ENCODE peak calls at places on chromosome 19, in eight cellular contexts. O is neural progenitor cell, H is fibroblast of lung, V is left lung, G is ascending aorta, W is IMR-90, U is adrenal gland, I is astrocyte. N is an unnamed sample.

GRCh38 chr19:48455908-48456562 is 661 bp downstream of the KCNJ14 start:
- DNase-seq in O (no peak), H (no peak), V (no peak), G (no peak), W (no peak), U (no peak), I (no peak), N (no peak)

GRCh38 chr19:10402441-10403038 is 802 bp downstream of the CDC37 start:
- DNase-seq in O (peak), H (peak), V (peak), G (no peak), W (no peak), U (peak), I (no peak), N (no peak)

GRCh38 chr19:31668916-31669315 is 319.7 kb upstream of the TSHZ3 start:
- DNase-seq in O (no peak), H (peak), V (no peak), G (no peak), W (peak), U (no peak), I (peak), N (no peak)

GRCh38 chr19:34555447-34555846 is 73.9 kb downstream of the WTIP start:
- DNase-seq in O (peak), H (no peak), V (no peak), G (no peak), W (no peak), U (no peak), I (no peak), N (no peak)

GRCh38 chr19:49664171-49665070 is 1.2 kb downstream of the IRF3 start:
- DNase-seq in O (peak), H (peak), V (peak), G (no peak), W (peak), U (peak), I (peak), N (peak)

GRCh38 chr19:11324079-11324661 is 15.3 kb downstream of the RAB3D start:
- DNase-seq in O (no peak), H (peak), V (peak), G (peak), W (peak), U (peak), I (peak), N (no peak)

GRCh38 chr19:33430674-33431277 is 57.3 kb downstream of the CEBPG start:
- DNase-seq in O (peak), H (peak), V (peak), G (no peak), W (peak), U (peak), I (peak), N (no peak)

GRCh38 chr19:17544418-17544817 is 11.0 kb upstream of the COLGALT1 start:
- DNase-seq in O (no peak), H (no peak), V (no peak), G (no peak), W (no peak), U (no peak), I (no peak), N (no peak)

GRCh38 chr19:57778358-57778757 is 8.9 kb downstream of the ZNF586 start:
- DNase-seq in O (no peak), H (no peak), V (no peak), G (no peak), W (no peak), U (no peak), I (no peak), N (no peak)

GRCh38 chr19:15563325-15563794 is 51.7 kb upstream of the CYP4F8 start:
- DNase-seq in O (no peak), H (no peak), V (peak), G (no peak), W (no peak), U (peak), I (no peak), N (no peak)

GRCh38 chr19:35793381-35794165 is 18.2 kb downstream of the ARHGAP33 start:
- DNase-seq in O (no peak), H (no peak), V (no peak), G (no peak), W (no peak), U (no peak), I (no peak), N (no peak)

GRCh38 chr19:48495391-48495790 is 16.2 kb downstream of the LMTK3 start:
- DNase-seq in O (no peak), H (no peak), V (no peak), G (no peak), W (no peak), U (no peak), I (no peak), N (no peak)

GRCh38 chr19:7869910-7870511 is 4.2 kb downstream of the PRR36 start:
- DNase-seq in O (peak), H (no peak), V (no peak), G (no peak), W (peak), U (peak), I (no peak), N (no peak)

GRCh38 chr19:4052993-4053422 is 13.7 kb downstream of the ZBTB7A start:
- DNase-seq in O (no peak), H (no peak), V (no peak), G (no peak), W (no peak), U (peak), I (no peak), N (no peak)

GRCh38 chr19:40617961-40618360 is 16.8 kb downstream of the LTBP4 start:
- DNase-seq in O (no peak), H (no peak), V (no peak), G (no peak), W (no peak), U (no peak), I (no peak), N (no peak)

GRCh38 chr19:4764290-4764660 is 27.3 kb upstream of the FEM1A start:
- DNase-seq in O (peak), H (no peak), V (no peak), G (no peak), W (no peak), U (no peak), I (no peak), N (no peak)

GRCh38 chr19:56765107-56765506 is 75.4 kb downstream of the PEG3 start:
- DNase-seq in O (no peak), H (no peak), V (peak), G (no peak), W (no peak), U (peak), I (no peak), N (no peak)

GRCh38 chr19:4650159-4650558 is 10.8 kb downstream of the TNFAIP8L1 start:
- DNase-seq in O (no peak), H (no peak), V (no peak), G (no peak), W (no peak), U (no peak), I (no peak), N (no peak)

GRCh38 chr19:35090160-35090794 is 25.3 kb upstream of the FXYD3 start:
- DNase-seq in O (peak), H (peak), V (no peak), G (no peak), W (peak), U (peak), I (peak), N (no peak)

GRCh38 chr19:49801401-49801888 is 11.6 kb downstream of the FUZ start:
- DNase-seq in O (no peak), H (no peak), V (no peak), G (no peak), W (no peak), U (peak), I (no peak), N (no peak)

GRCh38 chr19:35509018-35509652 is 4.3 kb downstream of the DMKN start:
- DNase-seq in O (peak), H (no peak), V (peak), G (no peak), W (no peak), U (no peak), I (no peak), N (no peak)

GRCh38 chr19:56838930-56839664 is 1.4 kb downstream of the PEG3 start:
- DNase-seq in O (no peak), H (peak), V (peak), G (peak), W (no peak), U (peak), I (peak), N (peak)

GRCh38 chr19:21699197-21699596 is 68.2 kb downstream of the ZNF100 start:
- DNase-seq in O (no peak), H (no peak), V (no peak), G (no peak), W (no peak), U (no peak), I (no peak), N (no peak)

GRCh38 chr19:56312787-56313343 is 1.8 kb downstream of the ZSCAN5A start:
- DNase-seq in O (no peak), H (no peak), V (no peak), G (no peak), W (no peak), U (no peak), I (no peak), N (no peak)

DNA sequence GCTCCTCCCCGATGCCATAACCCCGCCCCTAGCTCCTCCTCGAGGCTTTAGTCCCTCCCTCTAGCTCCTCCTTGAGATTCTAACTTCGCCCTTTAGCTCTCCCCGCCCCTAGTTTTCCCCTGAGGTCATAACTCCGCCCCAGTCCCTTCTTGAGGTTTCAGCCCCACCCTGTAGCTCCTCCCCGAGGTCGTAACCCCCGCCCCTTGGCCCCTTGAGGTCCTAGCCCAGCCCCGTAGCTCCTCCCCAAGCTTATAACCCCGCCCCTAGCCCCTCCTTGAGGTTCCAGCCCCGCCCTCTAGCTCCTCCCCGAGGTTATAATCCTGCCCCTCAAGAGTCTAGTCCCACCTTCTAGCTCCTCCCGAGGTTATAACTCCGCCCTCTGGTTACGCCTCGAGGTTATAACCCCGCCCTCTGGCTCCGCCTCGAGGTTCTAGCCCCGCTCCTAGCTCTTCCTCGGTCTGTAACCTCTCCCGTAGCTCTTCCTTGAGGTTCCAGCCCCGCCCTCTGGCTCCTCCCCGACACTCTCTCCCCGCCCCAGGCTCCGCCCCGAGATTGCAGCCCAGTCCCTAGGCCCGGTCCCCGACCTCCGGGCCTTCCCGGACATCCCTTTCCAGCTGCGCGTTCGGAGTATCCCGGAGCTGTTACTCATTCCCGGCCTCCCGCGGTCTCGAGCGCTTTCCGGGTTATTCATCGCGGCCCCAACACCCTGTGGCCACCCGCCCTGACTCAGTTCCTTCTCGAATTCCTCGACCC is 1.4 kb downstream of the PLAUR start:
- DNase-seq in O (peak), H (peak), V (peak), G (peak), W (peak), U (peak), I (peak), N (peak)
- H3K27ac ChIP-seq in O (no peak), H (peak), V (peak), G (peak), W (peak), U (peak), I (peak), N (peak)

DNA sequence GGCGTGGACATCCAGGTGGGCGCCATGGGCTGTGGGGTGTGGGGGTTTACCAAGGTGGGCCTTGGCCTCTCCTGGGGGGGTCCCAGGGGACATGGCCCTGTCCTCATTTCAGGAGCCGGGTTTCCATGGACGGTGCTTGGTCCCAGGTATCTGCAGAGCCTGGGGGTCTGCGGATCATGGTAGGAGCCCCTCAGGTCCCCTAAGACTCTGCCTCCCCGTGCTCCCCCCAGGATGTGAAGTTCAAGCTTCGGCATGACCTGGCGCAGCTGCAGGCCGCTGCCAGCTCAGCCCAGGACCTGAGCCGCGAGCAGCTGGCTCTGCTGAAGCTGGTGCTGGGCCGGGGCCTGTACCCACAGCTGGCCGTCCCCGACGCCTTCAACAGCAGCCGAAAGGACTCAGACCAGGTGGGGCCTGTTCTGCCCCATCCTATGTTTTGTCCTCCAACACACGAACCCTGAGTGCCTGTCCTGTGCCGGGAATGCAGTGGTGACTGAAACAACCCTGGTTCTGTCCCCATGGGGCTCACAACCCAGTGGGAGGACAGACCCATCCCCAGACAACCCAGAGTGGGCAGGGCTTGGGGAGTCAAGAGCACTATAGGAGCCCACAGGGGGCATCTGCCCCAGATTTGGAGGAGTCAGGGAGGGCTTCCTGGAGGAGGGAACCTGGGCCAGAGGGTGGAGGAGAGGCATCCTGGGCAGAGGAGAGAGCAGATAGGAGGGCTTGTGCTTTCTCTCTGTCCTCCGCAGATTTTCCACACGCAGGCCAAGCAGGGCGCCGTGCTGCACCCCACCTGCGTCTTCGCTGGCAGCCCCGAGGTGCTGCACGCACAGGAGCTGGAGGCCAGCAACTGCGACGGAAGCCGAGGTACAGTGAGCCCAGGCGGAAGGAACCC is 26.8 kb downstream of the DHX34 start:
- DNase-seq in O (no peak), H (no peak), V (no peak), G (no peak), W (no peak), U (no peak), I (no peak), N (no peak)
- TF ChIP-seq CTCF in O (no peak), H (no peak), V (no peak), G (no peak), W (no peak), U (no peak), I (no peak), N (no peak)

GRCh38 chr19:51727349-51727880 is 3.6 kb upstream of the HAS1 start:
- DNase-seq in O (no peak), H (peak), V (no peak), G (no peak), W (no peak), U (no peak), I (no peak), N (no peak)
- H3K27ac ChIP-seq in O (no peak), H (no peak), V (no peak), G (no peak), W (no peak), U (no peak), I (no peak), N (no peak)

DNA sequence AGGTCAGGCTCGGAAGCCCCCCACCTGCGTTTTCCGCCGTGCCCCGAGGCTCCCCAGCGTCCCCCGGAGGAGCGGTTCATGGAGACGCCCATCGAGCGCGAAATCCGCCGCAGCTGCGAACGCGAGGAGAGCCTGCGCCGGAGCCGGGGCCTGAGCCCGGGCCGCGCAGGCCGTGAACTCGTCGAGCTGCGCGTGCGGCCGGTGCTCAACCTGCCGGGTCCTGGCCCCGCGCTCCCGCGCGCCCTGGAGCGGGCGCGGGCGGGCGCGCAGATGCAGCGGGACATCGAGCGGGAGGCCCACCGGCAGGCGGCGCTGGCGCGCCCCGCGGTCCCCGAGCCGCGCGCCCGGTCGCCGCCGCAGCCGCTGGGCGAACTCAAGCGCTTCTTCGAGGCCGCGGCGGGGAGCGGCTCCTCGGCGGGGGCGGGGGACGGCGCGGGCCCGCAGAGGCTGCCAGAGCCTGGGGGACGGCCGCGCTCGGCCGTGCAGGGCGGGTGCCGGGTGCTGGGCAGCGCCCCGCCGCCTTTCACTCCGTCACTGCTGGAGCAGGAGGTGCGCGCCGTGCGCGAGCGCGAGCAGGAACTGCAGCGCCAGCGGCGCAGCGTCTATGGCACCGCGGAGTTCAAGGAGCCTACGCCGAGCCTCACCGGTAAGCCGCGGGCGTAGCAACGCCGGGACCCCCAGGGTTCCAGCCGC is 792 bp downstream of the MISP3 start:
- DNase-seq in O (peak), H (peak), V (peak), G (no peak), W (peak), U (peak), I (peak), N (no peak)
- TF ChIP-seq CTCF in O (peak), H (peak), V (no peak), G (peak), W (peak), U (peak), I (peak), N (peak)

GRCh38 chr19:2229103-2230028 is 6.8 kb downstream of the PLEKHJ1 start:
- DNase-seq in O (no peak), H (no peak), V (no peak), G (no peak), W (no peak), U (no peak), I (no peak), N (no peak)
- H3K27ac ChIP-seq in O (no peak), H (no peak), V (no peak), G (no peak), W (no peak), U (no peak), I (no peak), N (no peak)

DNA sequence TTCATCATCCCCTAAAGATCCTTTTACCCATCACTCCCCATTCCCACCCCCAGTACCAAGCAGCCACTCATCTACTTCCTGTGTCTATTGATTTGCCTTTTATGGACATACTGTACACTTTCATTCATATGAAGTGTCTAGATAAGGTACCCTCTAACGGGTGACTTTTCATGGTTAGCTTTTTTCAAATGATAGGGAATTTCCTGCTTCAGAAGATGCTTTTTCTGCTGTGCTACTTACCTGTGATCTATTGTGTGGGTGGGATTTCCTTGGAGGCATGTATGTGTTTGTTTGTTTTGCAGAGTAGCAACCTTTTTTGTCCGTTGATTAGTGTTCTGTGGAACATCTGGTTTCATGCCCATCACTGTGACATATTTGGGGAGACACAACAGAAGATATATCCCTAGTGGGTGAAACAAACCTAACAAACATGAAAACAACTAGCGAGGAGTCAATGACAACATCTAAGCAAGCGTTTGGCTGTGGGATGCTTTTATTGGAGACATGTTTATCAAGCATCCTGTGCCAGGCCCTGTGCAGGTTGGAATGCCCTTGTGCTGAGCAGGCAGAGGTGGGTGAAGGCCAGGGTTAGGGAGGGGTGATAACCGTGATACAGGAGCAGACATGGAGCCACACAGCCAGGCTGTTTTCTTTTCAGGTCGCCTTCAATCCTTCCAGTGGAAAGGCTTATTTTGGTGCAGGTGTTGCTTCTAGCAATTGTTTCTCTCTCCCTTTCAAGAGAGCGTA is 17.6 kb downstream of the SPINT2 start:
- DNase-seq in O (no peak), H (no peak), V (no peak), G (no peak), W (no peak), U (no peak), I (no peak), N (no peak)
- TF ChIP-seq CTCF in O (no peak), H (no peak), V (no peak), G (no peak), W (no peak), U (no peak), I (no peak), N (no peak)

DNA sequence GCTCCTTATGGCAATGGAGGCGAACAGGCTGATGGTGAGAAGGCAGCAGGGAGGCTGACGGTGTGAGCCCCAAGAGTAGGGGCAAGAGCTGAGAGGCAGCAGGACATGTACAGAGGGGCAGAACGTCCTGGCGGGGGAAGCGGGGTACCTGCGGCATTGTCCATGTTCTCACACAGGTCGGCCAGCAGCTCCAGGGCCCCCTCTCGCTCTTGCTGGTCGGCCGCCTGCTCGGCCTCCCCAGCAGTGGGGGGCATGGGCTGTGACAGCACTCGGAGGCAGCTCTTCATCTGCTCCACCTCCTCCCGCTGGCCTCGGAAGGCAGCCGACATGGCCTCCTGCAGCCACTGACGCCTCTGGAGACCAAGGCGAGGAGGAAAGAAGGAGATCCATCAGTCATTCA is 2.4 kb downstream of the HSPBP1 start:
- DNase-seq in O (no peak), H (no peak), V (no peak), G (no peak), W (no peak), U (no peak), I (no peak), N (no peak)
- H3K27ac ChIP-seq in O (no peak), H (no peak), V (no peak), G (no peak), W (no peak), U (no peak), I (no peak), N (no peak)

DNA sequence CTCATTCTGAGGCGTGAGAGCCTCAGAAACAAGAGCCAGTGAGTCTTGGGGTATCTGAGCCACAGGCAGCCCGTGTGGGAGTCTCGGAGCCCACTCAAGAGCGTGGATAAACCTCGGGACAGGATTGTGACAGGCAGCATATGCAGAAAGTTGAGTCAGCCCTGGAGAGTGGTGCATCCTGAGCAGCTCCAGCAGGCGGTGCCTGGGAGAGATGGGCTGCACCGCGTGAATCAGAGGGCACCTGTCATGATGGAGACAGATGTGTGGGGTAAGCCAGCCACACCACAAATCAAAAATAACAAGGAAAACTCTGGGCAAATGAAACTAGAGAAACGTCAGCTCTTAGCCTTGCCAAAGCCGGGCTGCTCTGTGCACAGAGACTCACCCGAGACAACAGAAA is 30.0 kb upstream of the POP4 start:
- DNase-seq in O (no peak), H (peak), V (no peak), G (no peak), W (peak), U (no peak), I (no peak), N (no peak)
- TF ChIP-seq CTCF in O (no peak), H (no peak), V (no peak), G (no peak), W (no peak), U (no peak), I (no peak), N (no peak)